ENCODE peak calls at places on chromosomes 11 and 22, in four cellular contexts. One of them, this sample, is unnamed.

GRCh38 chr11:10495464-10495786 is 40.4 kb downstream of the AMPD3 start:
- DNase-seq in aorta: no peak
- DNase-seq in tibial nerve: no peak
- DNase-seq in ascending aorta: no peak
- DNase-seq in this sample: no peak

GRCh38 chr11:5476184-5476819 is 12.2 kb upstream of the OR52D1 start:
- DNase-seq in aorta: no peak
- DNase-seq in tibial nerve: peak; percentile 13
- DNase-seq in ascending aorta: no peak
- DNase-seq in this sample: peak; percentile 21

GRCh38 chr11:67439321-67440228 is 2.1 kb upstream of the PTPRCAP start:
- DNase-seq in aorta: peak; percentile 82
- DNase-seq in tibial nerve: peak; percentile 36
- DNase-seq in ascending aorta: no peak
- DNase-seq in this sample: peak; percentile 78

GRCh38 chr11:11213117-11213516 is 139.9 kb downstream of the CSNK2A3 start:
- DNase-seq in aorta: no peak
- DNase-seq in tibial nerve: no peak
- DNase-seq in ascending aorta: no peak
- DNase-seq in this sample: no peak

GRCh38 chr11:6825333-6825744 is 20.1 kb upstream of the OR10A5 start:
- DNase-seq in aorta: no peak
- DNase-seq in tibial nerve: no peak
- DNase-seq in ascending aorta: no peak
- DNase-seq in this sample: no peak

GRCh38 chr22:22020425-22020852 is 37.9 kb upstream of the TOP3B start:
- DNase-seq in aorta: no peak
- DNase-seq in tibial nerve: no peak
- DNase-seq in ascending aorta: no peak
- DNase-seq in this sample: no peak

GRCh38 chr22:40560551-40560950 is 76.0 kb downstream of the MRTFA start:
- DNase-seq in aorta: no peak
- DNase-seq in tibial nerve: no peak
- DNase-seq in ascending aorta: no peak
- DNase-seq in this sample: no peak

GRCh38 chr22:30038219-30038618 is 42.0 kb upstream of the HORMAD2 start:
- DNase-seq in aorta: no peak
- DNase-seq in tibial nerve: no peak
- DNase-seq in ascending aorta: no peak
- DNase-seq in this sample: peak; percentile 71

GRCh38 chr11:87351671-87352070 is 313.9 kb downstream of the TMEM135 start:
- DNase-seq in aorta: no peak
- DNase-seq in tibial nerve: no peak
- DNase-seq in ascending aorta: no peak
- DNase-seq in this sample: no peak

GRCh38 chr22:47382164-47382890 is 619.9 kb downstream of the TBC1D22A start:
- DNase-seq in aorta: peak; percentile 46
- DNase-seq in tibial nerve: no peak
- DNase-seq in ascending aorta: no peak
- DNase-seq in this sample: no peak

GRCh38 chr11:129278586-129279319 is 86.6 kb upstream of the ARHGAP32 start:
- DNase-seq in aorta: no peak
- DNase-seq in tibial nerve: no peak
- DNase-seq in ascending aorta: no peak
- DNase-seq in this sample: peak; percentile 56

GRCh38 chr11:35177370-35177769 is 38.4 kb downstream of the CD44 start:
- DNase-seq in aorta: no peak
- DNase-seq in tibial nerve: no peak
- DNase-seq in ascending aorta: no peak
- DNase-seq in this sample: no peak

GRCh38 chr11:87778341-87778740 is 396.9 kb downstream of the RAB38 start:
- DNase-seq in aorta: no peak
- DNase-seq in tibial nerve: no peak
- DNase-seq in ascending aorta: no peak
- DNase-seq in this sample: no peak

GRCh38 chr11:13440100-13440855 is 22.7 kb downstream of the BTBD10 start:
- DNase-seq in aorta: no peak
- DNase-seq in tibial nerve: no peak
- DNase-seq in ascending aorta: no peak
- DNase-seq in this sample: no peak

GRCh38 chr11:126501641-126502040 is 146.2 kb downstream of the ST3GAL4 start:
- DNase-seq in aorta: peak; percentile 49
- DNase-seq in tibial nerve: no peak
- DNase-seq in ascending aorta: no peak
- DNase-seq in this sample: no peak

GRCh38 chr11:77073328-77074001 is 6.7 kb downstream of the CAPN5 start:
- DNase-seq in aorta: peak; percentile 92
- DNase-seq in tibial nerve: peak; percentile 89
- DNase-seq in ascending aorta: peak; percentile 80
- DNase-seq in this sample: peak; percentile 95

GRCh38 chr22:38832005-38832978 is 11.5 kb downstream of the NPTXR start:
- DNase-seq in aorta: peak; percentile 47
- DNase-seq in tibial nerve: no peak
- DNase-seq in ascending aorta: no peak
- DNase-seq in this sample: no peak

GRCh38 chr11:126830216-126830615 is 170.4 kb downstream of the KIRREL3 start:
- DNase-seq in aorta: no peak
- DNase-seq in tibial nerve: no peak
- DNase-seq in ascending aorta: no peak
- DNase-seq in this sample: no peak

GRCh38 chr11:111410951-111411350 is 31.9 kb upstream of the POU2AF1 start:
- DNase-seq in aorta: no peak
- DNase-seq in tibial nerve: no peak
- DNase-seq in ascending aorta: no peak
- DNase-seq in this sample: no peak

GRCh38 chr11:70778828-70779365 is 380.6 kb downstream of the CTTN start:
- DNase-seq in aorta: peak; percentile 28
- DNase-seq in tibial nerve: no peak
- DNase-seq in ascending aorta: no peak
- DNase-seq in this sample: no peak

GRCh38 chr11:844693-845644 is 2.3 kb downstream of the TSPAN4 start:
- DNase-seq in aorta: peak; percentile 93
- DNase-seq in tibial nerve: peak; percentile 97
- DNase-seq in ascending aorta: peak; percentile 81
- DNase-seq in this sample: peak; percentile 97

GRCh38 chr11:102451693-102452460 is 688 bp downstream of the TMEM123 start:
- DNase-seq in aorta: peak; percentile 86
- DNase-seq in tibial nerve: peak; percentile 38
- DNase-seq in ascending aorta: no peak
- DNase-seq in this sample: peak; percentile 60

GRCh38 chr11:47705722-47706121 is 9.4 kb downstream of the AGBL2 start:
- DNase-seq in aorta: no peak
- DNase-seq in tibial nerve: no peak
- DNase-seq in ascending aorta: no peak
- DNase-seq in this sample: no peak

GRCh38 chr22:39655736-39656285 is 85.3 kb downstream of the CACNA1I start:
- DNase-seq in aorta: no peak
- DNase-seq in tibial nerve: no peak
- DNase-seq in ascending aorta: no peak
- DNase-seq in this sample: no peak

GRCh38 chr11:61068581-61068980 is 33.7 kb upstream of the CD5 start:
- DNase-seq in aorta: no peak
- DNase-seq in tibial nerve: no peak
- DNase-seq in ascending aorta: no peak
- DNase-seq in this sample: no peak

GRCh38 chr11:132561937-132562336 is 970.4 kb downstream of the OPCML start:
- DNase-seq in aorta: no peak
- DNase-seq in tibial nerve: no peak
- DNase-seq in ascending aorta: no peak
- DNase-seq in this sample: no peak

GRCh38 chr11:46291441-46292143 is 14.1 kb downstream of the CREB3L1 start:
- DNase-seq in aorta: no peak
- DNase-seq in tibial nerve: no peak
- DNase-seq in ascending aorta: no peak
- DNase-seq in this sample: peak; percentile 87

GRCh38 chr11:96114178-96115070 is 190.5 kb upstream of the MTMR2 start:
- DNase-seq in aorta: no peak
- DNase-seq in tibial nerve: no peak
- DNase-seq in ascending aorta: no peak
- DNase-seq in this sample: no peak

GRCh38 chr22:24433868-24434471 is 6.6 kb downstream of the ADORA2A start:
- DNase-seq in aorta: peak; percentile 80
- DNase-seq in tibial nerve: peak; percentile 43
- DNase-seq in ascending aorta: no peak
- DNase-seq in this sample: no peak

GRCh38 chr22:24380220-24381218 is 46.9 kb upstream of the ADORA2A start:
- DNase-seq in aorta: no peak
- DNase-seq in tibial nerve: no peak
- DNase-seq in ascending aorta: no peak
- DNase-seq in this sample: no peak

GRCh38 chr11:898160-898517 is 12.5 kb downstream of the CHID1 start:
- DNase-seq in aorta: no peak
- DNase-seq in tibial nerve: no peak
- DNase-seq in ascending aorta: no peak
- DNase-seq in this sample: no peak

GRCh38 chr11:89184021-89184420 is 6.3 kb downstream of the TYR start:
- DNase-seq in aorta: no peak
- DNase-seq in tibial nerve: no peak
- DNase-seq in ascending aorta: no peak
- DNase-seq in this sample: no peak

GRCh38 chr22:27718186-27719032 is 83.1 kb downstream of the MN1 start:
- DNase-seq in aorta: peak; percentile 91
- DNase-seq in tibial nerve: peak; percentile 53
- DNase-seq in ascending aorta: peak; percentile 51
- DNase-seq in this sample: peak; percentile 86

GRCh38 chr11:26186389-26186788 is 145.5 kb upstream of the ANO3 start:
- DNase-seq in aorta: no peak
- DNase-seq in tibial nerve: no peak
- DNase-seq in ascending aorta: no peak
- DNase-seq in this sample: no peak

GRCh38 chr22:39997939-39998726 is 3.4 kb downstream of the FAM83F start:
- DNase-seq in aorta: peak; percentile 41
- DNase-seq in tibial nerve: no peak
- DNase-seq in ascending aorta: no peak
- DNase-seq in this sample: no peak

GRCh38 chr11:58905716-58906547 is 33.4 kb upstream of the GLYATL1 start:
- DNase-seq in aorta: no peak
- DNase-seq in tibial nerve: peak; percentile 37
- DNase-seq in ascending aorta: no peak
- DNase-seq in this sample: peak; percentile 40

GRCh38 chr11:11465280-11465679 is 112.2 kb upstream of the CSNK2A3 start:
- DNase-seq in aorta: no peak
- DNase-seq in tibial nerve: no peak
- DNase-seq in ascending aorta: no peak
- DNase-seq in this sample: no peak

GRCh38 chr11:4610258-4610935 is 2.4 kb upstream of the TRIM68 start:
- DNase-seq in aorta: no peak
- DNase-seq in tibial nerve: no peak
- DNase-seq in ascending aorta: no peak
- DNase-seq in this sample: no peak

GRCh38 chr11:48078661-48079060 is 98.3 kb downstream of the PTPRJ start:
- DNase-seq in aorta: no peak
- DNase-seq in tibial nerve: no peak
- DNase-seq in ascending aorta: no peak
- DNase-seq in this sample: no peak

GRCh38 chr11:69707156-69707555 is 3.3 kb upstream of the FGF19 start:
- DNase-seq in aorta: no peak
- DNase-seq in tibial nerve: no peak
- DNase-seq in ascending aorta: no peak
- DNase-seq in this sample: no peak
- H3K27ac ChIP-seq in aorta: no peak overlapping the region
- H3K27ac ChIP-seq in tibial nerve: no peak overlapping the region
- H3K27ac ChIP-seq in ascending aorta: no peak overlapping the region
- H3K27ac ChIP-seq in this sample: no peak overlapping the region

GRCh38 chr22:49948116-49948515 is 12.5 kb upstream of the PIM3 start:
- DNase-seq in aorta: no peak
- DNase-seq in tibial nerve: no peak
- DNase-seq in ascending aorta: no peak
- DNase-seq in this sample: no peak
- H3K4me1 ChIP-seq in aorta: no peaks in the 10 kb centered on the region
- H3K4me1 ChIP-seq in tibial nerve: peaks cover 33% of the 10 kb centered on the region
- H3K4me1 ChIP-seq in ascending aorta: peaks cover 3% of the 10 kb centered on the region
- H3K4me1 ChIP-seq in this sample: peaks cover 2% of the 10 kb centered on the region

GRCh38 chr11:29707924-29708323 is 308.9 kb downstream of the KCNA4 start:
- DNase-seq in aorta: no peak
- DNase-seq in tibial nerve: no peak
- DNase-seq in ascending aorta: no peak
- DNase-seq in this sample: no peak
- H3K9me3 ChIP-seq in aorta: no peaks in the 10 kb centered on the region
- H3K9me3 ChIP-seq in tibial nerve: no peaks in the 10 kb centered on the region
- H3K9me3 ChIP-seq in ascending aorta: no peaks in the 10 kb centered on the region
- H3K9me3 ChIP-seq in this sample: no peaks in the 10 kb centered on the region

GRCh38 chr22:37294747-37295146 is 12.4 kb downstream of the CYTH4 start:
- DNase-seq in aorta: no peak
- DNase-seq in tibial nerve: no peak
- DNase-seq in ascending aorta: no peak
- DNase-seq in this sample: peak; percentile 31
- H3K27ac ChIP-seq in aorta: no peak overlapping the region
- H3K27ac ChIP-seq in tibial nerve: no peak overlapping the region
- H3K27ac ChIP-seq in ascending aorta: no peak overlapping the region
- H3K27ac ChIP-seq in this sample: no peak overlapping the region

GRCh38 chr11:120391854-120392253 is 55.6 kb downstream of the ARHGEF12 start:
- DNase-seq in aorta: no peak
- DNase-seq in tibial nerve: no peak
- DNase-seq in ascending aorta: no peak
- DNase-seq in this sample: no peak

GRCh38 chr11:120391297-120391696 is 55.1 kb downstream of the ARHGEF12 start:
- DNase-seq in aorta: no peak
- DNase-seq in tibial nerve: no peak
- DNase-seq in ascending aorta: no peak
- DNase-seq in this sample: no peak

GRCh38 chr11:120390585-120390922 is 54.3 kb downstream of the ARHGEF12 start:
- DNase-seq in aorta: no peak
- DNase-seq in tibial nerve: no peak
- DNase-seq in ascending aorta: no peak
- DNase-seq in this sample: no peak

GRCh38 chr11:120388261-120388660 is 52.0 kb downstream of the ARHGEF12 start:
- DNase-seq in aorta: no peak
- DNase-seq in tibial nerve: no peak
- DNase-seq in ascending aorta: no peak
- DNase-seq in this sample: no peak

GRCh38 chr11:120389693-120390584 is 53.7 kb downstream of the ARHGEF12 start:
- DNase-seq in aorta: no peak
- DNase-seq in tibial nerve: no peak
- DNase-seq in ascending aorta: no peak
- DNase-seq in this sample: no peak
- H3K4me1 ChIP-seq in aorta: peaks cover 3% of the 10 kb centered on the region
- H3K4me1 ChIP-seq in tibial nerve: peaks cover 20% of the 10 kb centered on the region
- H3K4me1 ChIP-seq in ascending aorta: no peaks in the 10 kb centered on the region
- H3K4me1 ChIP-seq in this sample: peaks cover 3% of the 10 kb centered on the region

DNA sequence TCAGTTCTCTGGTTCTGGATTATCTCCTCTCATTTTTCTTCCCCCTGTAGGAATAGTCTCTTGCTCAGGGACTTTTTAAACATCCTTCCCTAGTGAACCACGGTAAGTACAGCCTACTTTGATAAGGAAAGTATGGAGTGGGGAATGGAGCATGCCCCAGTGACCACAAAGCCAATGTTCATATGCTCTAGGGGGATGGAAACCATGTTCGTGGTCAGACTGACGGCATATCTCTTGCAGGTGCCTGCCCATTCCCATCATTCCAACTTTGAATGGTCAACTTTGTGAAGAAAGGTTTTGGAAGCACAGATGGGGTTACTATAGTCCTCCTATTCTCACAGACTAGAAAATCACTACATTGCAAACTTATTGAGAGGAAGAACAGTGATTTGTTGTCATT is 332.5 kb upstream of the NCAM1 start:
- DNase-seq in aorta: no peak
- DNase-seq in tibial nerve: no peak
- DNase-seq in ascending aorta: no peak
- DNase-seq in this sample: no peak
- H3K9me3 ChIP-seq in aorta: no peaks in the 10 kb centered on the region
- H3K9me3 ChIP-seq in tibial nerve: no peaks in the 10 kb centered on the region
- H3K9me3 ChIP-seq in ascending aorta: no peaks in the 10 kb centered on the region
- H3K9me3 ChIP-seq in this sample: no peaks in the 10 kb centered on the region

This sample was measured in right cardiac atrium.